ENCODE peak calls at places on chromosomes 1 and 21, in six cellular contexts. F is thyroid gland, L is Peyer's patch, V is IMR-90, O is A549, M is adrenal gland. Q is an unnamed sample. For H3K4me1, the result is how much of the 10 kb centered on the place peaks cover.

GRCh38 chr21:43572443-43572842 is 86.8 kb downstream of the HSF2BP start:
- DNase-seq in O (no peak), F (no peak), L (no peak), M (no peak), V (no peak), Q (no peak)

GRCh38 chr1:224432672-224433040 is 1.9 kb downstream of the WDR26 start:
- DNase-seq in F (no peak), O (no peak), M (no peak), L (no peak), V (no peak), Q (no peak)

GRCh38 chr1:16082283-16083038 is 9.0 kb upstream of the FAM131C start:
- DNase-seq in V (peak), F (peak), O (peak), L (peak), M (peak), Q (peak)

GRCh38 chr1:58324551-58324950 is 222.0 kb downstream of the OMA1 start:
- DNase-seq in L (no peak), V (no peak), O (no peak), M (no peak), F (no peak), Q (no peak)

GRCh38 chr1:156492591-156493080 is 7.9 kb downstream of the MEF2D start:
- DNase-seq in M (peak), F (peak), V (no peak), O (no peak), L (peak), Q (peak)

GRCh38 chr1:229557214-229557850 is 1.2 kb downstream of the ABCB10 start:
- DNase-seq in F (no peak), L (no peak), O (no peak), V (peak), M (peak), Q (no peak)

GRCh38 chr1:73930293-73930692 is 267.7 kb downstream of the LRRIQ3 start:
- DNase-seq in F (no peak), M (no peak), V (no peak), O (no peak), L (no peak), Q (no peak)

GRCh38 chr21:26759731-26760130 is 85.5 kb downstream of the ADAMTS1 start:
- DNase-seq in V (no peak), O (no peak), L (no peak), M (no peak), F (no peak), Q (no peak)

GRCh38 chr1:118973536-118974160 is 14.5 kb downstream of the TBX15 start:
- DNase-seq in O (no peak), V (no peak), L (no peak), F (no peak), M (no peak), Q (no peak)

DNA sequence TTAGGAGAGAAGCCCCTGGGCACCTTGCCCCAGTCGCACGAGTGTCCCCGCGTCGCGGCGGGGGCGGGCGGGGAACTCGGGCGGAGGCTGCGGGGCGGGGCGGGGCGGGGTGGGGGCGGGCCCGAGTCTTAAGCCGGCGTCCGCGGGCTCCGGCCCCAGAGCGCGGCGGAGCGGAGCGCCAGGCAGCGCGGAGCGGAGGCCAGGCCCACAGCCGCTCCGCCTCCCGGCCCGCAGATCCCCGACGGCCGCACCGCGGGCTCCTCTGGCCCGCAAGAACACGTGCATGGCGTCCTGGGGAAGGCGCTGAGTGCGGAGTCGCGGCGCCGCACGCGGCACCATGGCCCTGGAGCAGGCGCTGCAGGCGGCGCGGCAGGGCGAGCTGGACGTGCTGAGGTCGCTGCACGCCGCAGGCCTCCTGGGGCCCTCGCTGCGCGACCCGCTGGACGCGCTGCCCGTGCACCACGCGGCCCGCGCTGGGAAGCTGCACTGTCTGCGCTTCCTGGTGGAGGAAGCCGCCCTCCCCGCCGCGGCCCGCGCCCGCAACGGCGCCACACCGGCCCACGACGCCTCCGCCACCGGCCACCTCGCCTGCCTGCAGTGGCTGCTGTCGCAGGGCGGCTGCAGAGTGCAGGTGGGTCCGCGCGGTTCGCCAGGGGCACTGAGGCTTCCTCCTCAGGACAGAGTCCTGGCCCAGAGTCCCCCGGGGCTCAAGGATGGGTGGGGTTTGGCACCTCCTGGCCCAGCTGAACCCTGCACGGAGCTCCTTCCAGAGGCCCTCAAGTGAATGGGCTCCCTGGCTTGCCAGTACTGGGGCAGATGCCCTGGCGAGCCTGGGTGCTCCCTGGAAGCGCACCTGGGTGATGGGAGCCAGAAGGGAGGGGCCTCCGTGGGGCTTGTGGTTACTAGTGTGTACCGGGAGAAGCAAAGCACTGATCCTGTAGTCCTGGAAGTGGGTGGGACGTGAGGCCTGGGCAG is at the start of gene ESPN:
- DNase-seq in O (no peak), F (no peak), V (no peak), L (no peak), M (no peak), Q (no peak)
- H3K4me3 ChIP-seq in O (peak), F (no peak), V (no peak), L (peak), M (no peak), Q (peak)

DNA sequence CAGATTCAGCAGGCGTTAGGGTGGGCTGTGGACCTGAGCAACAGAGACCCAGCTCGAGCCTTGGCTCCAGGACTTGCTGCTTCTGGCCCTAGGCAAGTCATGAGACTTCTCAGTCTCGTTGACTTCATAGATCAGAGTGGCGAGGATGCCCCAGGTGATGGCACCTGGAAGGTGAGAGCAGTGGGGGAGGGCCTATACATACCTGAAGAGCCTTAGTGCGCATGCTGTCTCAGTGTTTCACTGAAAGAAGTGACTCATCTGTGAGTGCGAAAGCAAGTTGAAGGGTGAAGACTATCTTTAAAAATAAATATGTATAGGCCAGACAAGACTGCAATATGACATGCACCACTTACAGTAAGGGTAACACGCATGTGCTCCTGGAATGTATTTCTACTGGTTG is 10.1 kb downstream of the PLEKHA6 start:
- DNase-seq in F (no peak), M (no peak), L (no peak), V (no peak), O (no peak), Q (no peak)
- H3K4me1 ChIP-seq in F (under half), M (under half), L (under half), V (under half), O (half or more), Q (under half)

DNA sequence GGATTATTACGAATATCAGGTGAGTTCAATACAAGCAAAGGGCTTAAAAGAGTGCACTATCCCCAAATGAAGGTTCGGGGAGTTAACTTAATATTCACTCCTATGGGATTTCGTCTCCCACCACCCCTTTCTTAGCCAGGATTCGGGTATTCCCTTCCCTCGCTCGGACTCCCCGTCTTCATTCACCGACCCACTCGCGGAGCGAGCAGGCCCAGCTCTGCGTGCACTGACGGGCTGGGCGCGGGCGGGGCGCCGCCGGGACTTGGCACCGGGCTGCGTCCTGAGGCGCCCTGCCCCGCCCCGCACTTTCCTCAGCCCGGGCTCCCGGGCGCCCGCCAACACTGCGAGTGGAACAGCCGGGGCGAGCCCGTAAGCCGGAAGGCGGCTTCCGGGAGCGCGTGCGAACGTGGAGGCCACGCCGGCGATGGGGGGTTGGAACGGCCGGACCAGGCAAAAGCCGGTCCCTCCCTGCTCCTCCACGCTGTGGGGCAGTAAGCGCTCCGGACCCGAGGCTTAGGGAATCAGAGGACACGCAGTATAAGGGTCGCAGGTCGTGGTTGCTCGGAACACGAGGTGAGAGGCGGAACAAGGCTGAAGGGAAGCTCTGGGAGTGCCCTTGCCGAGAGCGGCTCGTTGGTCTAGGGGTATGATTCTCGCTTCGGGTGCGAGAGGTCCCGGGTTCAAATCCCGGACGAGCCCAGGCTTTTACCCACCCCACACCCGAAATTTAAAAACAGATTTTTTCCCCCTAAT is 7.5 kb upstream of the MPZL1 start:
- DNase-seq in L (peak), O (peak), F (peak), V (no peak), M (peak), Q (peak)
- TF ChIP-seq POLR2A in L (peak), O (peak), F (peak), V (peak), M (peak), Q (peak)

DNA sequence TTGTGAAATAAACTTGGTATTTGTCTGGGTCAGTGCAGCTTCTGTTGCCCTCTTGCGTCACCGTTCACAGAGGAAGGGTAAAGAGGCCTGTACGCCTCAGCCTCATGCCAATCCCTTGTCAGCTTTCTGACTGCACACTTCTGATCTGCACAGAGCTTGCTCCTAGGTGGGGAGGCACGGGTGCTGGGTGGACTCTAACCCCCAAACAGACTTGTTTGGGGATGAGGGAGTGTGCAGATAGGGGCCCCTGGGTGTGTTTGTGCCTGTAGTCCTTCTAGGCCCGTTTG is 803 bp upstream of the B4GALT2 start:
- DNase-seq in L (no peak), M (no peak), F (no peak), V (no peak), O (no peak), Q (no peak)
- H3K4me3 ChIP-seq in L (peak), M (no peak), F (no peak), V (peak), O (peak), Q (peak)

Q was measured in heart left ventricle.